ENCODE peak calls at places on chromosomes 3 and 15, in seven cellular contexts. F is neuronal stem cell; U is adrenal gland; Y is CD8-positive, alpha-beta T cell; Z is uterus; B is kidney epithelial cell; C is coronary artery. M is an unnamed sample.

GRCh38 chr15:48888209-48888608 is 10.3 kb downstream of the EID1 start:
- DNase-seq in F (no peak), U (no peak), Y (no peak), Z (no peak), B (no peak), C (no peak), M (no peak)

GRCh38 chr15:100601158-100601557 is 826 bp downstream of the LINS1 start:
- DNase-seq in F (no peak), U (no peak), Y (peak; percentile 19), Z (no peak), B (no peak), C (no peak), M (no peak)

GRCh38 chr3:27659279-27660021 is 62.7 kb downstream of the EOMES start:
- DNase-seq in F (peak; percentile 42), U (peak; percentile 47), Y (peak; percentile 33), Z (peak; percentile 34), B (no peak), C (no peak), M (peak; percentile 55)

GRCh38 chr15:95845862-95846515 is 484.5 kb upstream of the NR2F2 start:
- DNase-seq in F (peak; percentile 93), U (peak; percentile 51), Y (no peak), Z (no peak), B (no peak), C (no peak), M (no peak)

GRCh38 chr3:119600732-119601131 is 3.0 kb downstream of the PLA1A start:
- DNase-seq in F (peak; percentile 8), U (peak; percentile 56), Y (no peak), Z (no peak), B (no peak), C (no peak), M (no peak)

GRCh38 chr3:42591811-42592210 is 1.2 kb downstream of the SS18L2 start:
- DNase-seq in F (no peak), U (no peak), Y (no peak), Z (no peak), B (no peak), C (no peak), M (no peak)

GRCh38 chr3:105957722-105958121 is 88.9 kb upstream of the CBLB start:
- DNase-seq in F (no peak), U (no peak), Y (no peak), Z (no peak), B (no peak), C (no peak), M (no peak)

GRCh38 chr3:195352895-195353488 is 82.0 kb upstream of the XXYLT1 start:
- DNase-seq in F (no peak), U (peak; percentile 15), Y (no peak), Z (no peak), B (peak; percentile 31), C (no peak), M (no peak)

GRCh38 chr3:46280105-46280797 is 38.0 kb downstream of the CCR3 start:
- DNase-seq in F (no peak), U (no peak), Y (peak; percentile 34), Z (no peak), B (peak; percentile 16), C (no peak), M (no peak)

GRCh38 chr15:97995192-97995591 is 34.7 kb downstream of the ARRDC4 start:
- DNase-seq in F (no peak), U (no peak), Y (no peak), Z (no peak), B (no peak), C (no peak), M (no peak)

GRCh38 chr3:125261031-125261430 is 48.5 kb upstream of the SLC12A8 start:
- DNase-seq in F (no peak), U (no peak), Y (no peak), Z (no peak), B (no peak), C (no peak), M (no peak)

GRCh38 chr3:152197937-152198336 is 70.8 kb upstream of the MBNL1 start:
- DNase-seq in F (no peak), U (no peak), Y (no peak), Z (no peak), B (no peak), C (no peak), M (no peak)

GRCh38 chr15:67762610-67763368 is 62.5 kb upstream of the SKOR1 start:
- DNase-seq in F (no peak), U (peak; percentile 20), Y (no peak), Z (no peak), B (peak; percentile 18), C (no peak), M (no peak)

GRCh38 chr3:27166888-27167287 is 202.3 kb downstream of the NEK10 start:
- DNase-seq in F (no peak), U (no peak), Y (no peak), Z (no peak), B (peak; percentile 84), C (no peak), M (no peak)

GRCh38 chr3:25235471-25235870 is 192.6 kb upstream of the RARB start:
- DNase-seq in F (no peak), U (no peak), Y (no peak), Z (no peak), B (no peak), C (no peak), M (no peak)

GRCh38 chr3:8868996-8869395 is 94.3 kb downstream of the RAD18 start:
- DNase-seq in F (no peak), U (no peak), Y (no peak), Z (no peak), B (no peak), C (no peak), M (no peak)

GRCh38 chr3:129747982-129748381 is 141.5 kb upstream of the PLXND1 start:
- DNase-seq in F (no peak), U (no peak), Y (no peak), Z (no peak), B (no peak), C (no peak), M (no peak)

DNA sequence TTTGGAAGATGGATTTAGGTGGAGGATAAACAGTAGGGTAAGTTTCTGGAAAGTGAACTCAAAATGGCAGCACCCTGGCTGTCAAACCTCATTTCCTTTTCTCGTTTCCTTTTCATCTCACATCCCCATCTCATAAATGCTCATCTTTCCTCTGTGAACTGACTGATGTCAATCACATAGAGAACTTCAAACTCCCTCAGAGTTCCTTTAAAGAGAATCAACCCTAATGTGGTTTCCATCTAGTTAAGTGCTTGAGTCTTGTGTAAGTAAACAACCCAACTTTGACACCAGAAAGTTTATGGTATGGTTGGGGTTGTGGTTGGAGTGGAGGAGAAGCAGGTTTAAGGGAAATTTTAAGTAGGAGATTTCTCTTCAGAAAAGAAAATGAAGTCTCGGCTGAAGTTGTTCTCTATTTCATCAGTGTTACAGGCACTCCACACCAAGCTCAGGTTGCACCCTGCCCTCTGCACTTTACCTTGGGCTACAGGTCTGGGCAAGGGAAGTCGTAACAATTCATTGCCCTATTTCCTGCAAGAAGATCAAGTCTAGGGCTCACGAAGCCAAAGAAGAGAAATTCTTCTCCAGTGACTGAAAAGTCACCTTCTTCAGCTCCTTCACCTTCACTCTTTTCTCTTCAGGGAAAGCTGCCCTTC is 34.4 kb upstream of the TNIK start:
- DNase-seq in F (no peak), U (no peak), Y (no peak), Z (no peak), B (no peak), C (no peak), M (no peak)
- H3K4me3 ChIP-seq in F (no peak overlapping the region), U (no peak overlapping the region), Y (no peak overlapping the region), Z (no peak overlapping the region), B (no peak overlapping the region), C (no peak overlapping the region), M (no peak overlapping the region)

GRCh38 chr3:11136871-11137626 is 17.2 kb upstream of the HRH1 start:
- DNase-seq in F (no peak), U (peak; percentile 94), Y (no peak), Z (peak; percentile 81), B (peak; percentile 100), C (peak; percentile 90), M (no peak)

GRCh38 chr3:11137627-11137959 is 16.7 kb upstream of the HRH1 start:
- DNase-seq in F (no peak), U (no peak), Y (no peak), Z (no peak), B (no peak), C (no peak), M (no peak)

GRCh38 chr3:11138371-11138770 is 15.9 kb upstream of the HRH1 start:
- DNase-seq in F (no peak), U (no peak), Y (no peak), Z (no peak), B (no peak), C (no peak), M (no peak)

GRCh38 chr3:11140713-11141104 is 13.6 kb upstream of the HRH1 start:
- DNase-seq in F (no peak), U (no peak), Y (no peak), Z (no peak), B (no peak), C (no peak), M (no peak)

GRCh38 chr3:11140054-11140712 is 14.1 kb upstream of the HRH1 start:
- DNase-seq in F (no peak), U (no peak), Y (no peak), Z (no peak), B (no peak), C (no peak), M (no peak)
- H3K4me3 ChIP-seq in F (no peak overlapping the region), U (no peak overlapping the region), Y (no peak overlapping the region), Z (no peak overlapping the region), B (no peak overlapping the region), C (no peak overlapping the region), M (no peak overlapping the region)

GRCh38 chr3:128480717-128481437 is 12.1 kb downstream of the GATA2 start:
- DNase-seq in F (no peak), U (no peak), Y (no peak), Z (no peak), B (no peak), C (no peak), M (no peak)
- H3K4me3 ChIP-seq in F (no peak overlapping the region), U (no peak overlapping the region), Y (no peak overlapping the region), Z (no peak overlapping the region), B (no peak overlapping the region), C (no peak overlapping the region), M (no peak overlapping the region)

DNA sequence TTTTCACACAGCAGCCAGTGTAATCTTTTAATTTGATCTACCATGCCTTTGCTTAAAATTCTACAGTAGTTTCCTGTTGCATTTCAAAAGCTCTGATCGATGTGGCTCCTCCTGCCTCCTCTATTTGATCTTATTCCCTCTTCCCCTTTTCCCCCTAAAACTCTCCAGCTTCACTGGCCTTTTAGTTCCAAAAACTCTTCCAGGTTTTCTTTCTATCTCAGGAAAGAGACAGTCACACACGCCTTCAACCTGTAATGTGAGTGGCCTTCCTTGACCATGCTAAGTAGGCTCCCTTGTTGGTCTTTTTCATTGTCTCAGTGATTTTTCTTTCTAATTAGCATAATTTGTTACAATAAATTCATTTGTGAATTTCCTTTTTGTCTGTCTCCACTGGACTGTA is 985 bp downstream of the TEX9 start:
- DNase-seq in F (no peak), U (no peak), Y (no peak), Z (no peak), B (no peak), C (no peak), M (no peak)
- H3K4me3 ChIP-seq in F (no peak overlapping the region), U (no peak overlapping the region), Y (no peak overlapping the region), Z (peak overlapping the region; percentile 61), B (peak overlapping the region; percentile 59), C (peak overlapping the region; percentile 70), M (no peak overlapping the region)

GRCh38 chr15:40277472-40277871 is 5.4 kb downstream of the ANKRD63 start:
- DNase-seq in F (no peak), U (no peak), Y (no peak), Z (no peak), B (no peak), C (no peak), M (no peak)
- H3K4me3 ChIP-seq in F (no peak overlapping the region), U (no peak overlapping the region), Y (no peak overlapping the region), Z (no peak overlapping the region), B (no peak overlapping the region), C (no peak overlapping the region), M (no peak overlapping the region)

GRCh38 chr15:32669870-32670623 is 28.5 kb downstream of the SCG5 start:
- DNase-seq in F (no peak), U (peak; percentile 21), Y (no peak), Z (no peak), B (no peak), C (no peak), M (no peak)
- H3K4me3 ChIP-seq in F (no peak overlapping the region), U (no peak overlapping the region), Y (no peak overlapping the region), Z (no peak overlapping the region), B (no peak overlapping the region), C (no peak overlapping the region), M (no peak overlapping the region)